ENCODE peak calls at places on chromosomes 3 and 15, in nine cellular contexts. One of them, this sample, is unnamed.

GRCh38 chr3:31952205-31952604 is 28.9 kb downstream of the OSBPL10 start:
- DNase-seq in breast epithelium: no peak
- DNase-seq in kidney epithelial cell: no peak
- DNase-seq in progenitor cell of endocrine pancreas: no peak
- DNase-seq in activated CD8-positive, alpha-beta T cell treated with anti-CD3 and anti-CD28 coated beads for 36 hours: no peak
- DNase-seq in AG04450: no peak
- DNase-seq in choroid plexus epithelial cell: no peak
- DNase-seq in neural progenitor cell: no peak
- DNase-seq in suprapubic skin: no peak
- DNase-seq in this sample: no peak

GRCh38 chr15:42137461-42138261 is 18.8 kb downstream of the PLA2G4F start:
- DNase-seq in breast epithelium: no peak
- DNase-seq in kidney epithelial cell: peak
- DNase-seq in progenitor cell of endocrine pancreas: no peak
- DNase-seq in activated CD8-positive, alpha-beta T cell treated with anti-CD3 and anti-CD28 coated beads for 36 hours: peak
- DNase-seq in AG04450: no peak
- DNase-seq in choroid plexus epithelial cell: peak
- DNase-seq in neural progenitor cell: peak
- DNase-seq in suprapubic skin: peak
- DNase-seq in this sample: peak

GRCh38 chr3:147411235-147411607 is 2.1 kb downstream of the ZIC1 start:
- DNase-seq in breast epithelium: no peak
- DNase-seq in kidney epithelial cell: no peak
- DNase-seq in progenitor cell of endocrine pancreas: no peak
- DNase-seq in activated CD8-positive, alpha-beta T cell treated with anti-CD3 and anti-CD28 coated beads for 36 hours: no peak
- DNase-seq in AG04450: no peak
- DNase-seq in choroid plexus epithelial cell: no peak
- DNase-seq in neural progenitor cell: peak
- DNase-seq in suprapubic skin: no peak
- DNase-seq in this sample: no peak

GRCh38 chr15:30924353-30924752 is 20.6 kb downstream of the FAN1 start:
- DNase-seq in breast epithelium: no peak
- DNase-seq in kidney epithelial cell: no peak
- DNase-seq in progenitor cell of endocrine pancreas: no peak
- DNase-seq in activated CD8-positive, alpha-beta T cell treated with anti-CD3 and anti-CD28 coated beads for 36 hours: no peak
- DNase-seq in AG04450: peak
- DNase-seq in choroid plexus epithelial cell: peak
- DNase-seq in neural progenitor cell: no peak
- DNase-seq in suprapubic skin: no peak
- DNase-seq in this sample: no peak

GRCh38 chr3:128320551-128321340 is 145.9 kb downstream of the DNAJB8 start:
- DNase-seq in breast epithelium: no peak
- DNase-seq in kidney epithelial cell: no peak
- DNase-seq in progenitor cell of endocrine pancreas: peak
- DNase-seq in activated CD8-positive, alpha-beta T cell treated with anti-CD3 and anti-CD28 coated beads for 36 hours: no peak
- DNase-seq in AG04450: no peak
- DNase-seq in choroid plexus epithelial cell: no peak
- DNase-seq in neural progenitor cell: no peak
- DNase-seq in suprapubic skin: peak
- DNase-seq in this sample: no peak

GRCh38 chr3:56942523-56942922 is 117.9 kb upstream of the SPATA12 start:
- DNase-seq in breast epithelium: no peak
- DNase-seq in kidney epithelial cell: no peak
- DNase-seq in progenitor cell of endocrine pancreas: no peak
- DNase-seq in activated CD8-positive, alpha-beta T cell treated with anti-CD3 and anti-CD28 coated beads for 36 hours: no peak
- DNase-seq in AG04450: no peak
- DNase-seq in choroid plexus epithelial cell: no peak
- DNase-seq in neural progenitor cell: no peak
- DNase-seq in suprapubic skin: no peak
- DNase-seq in this sample: no peak

GRCh38 chr3:135192929-135193328 is 397.9 kb downstream of the EPHB1 start:
- DNase-seq in breast epithelium: no peak
- DNase-seq in kidney epithelial cell: no peak
- DNase-seq in progenitor cell of endocrine pancreas: no peak
- DNase-seq in activated CD8-positive, alpha-beta T cell treated with anti-CD3 and anti-CD28 coated beads for 36 hours: no peak
- DNase-seq in AG04450: no peak
- DNase-seq in choroid plexus epithelial cell: no peak
- DNase-seq in neural progenitor cell: no peak
- DNase-seq in suprapubic skin: no peak
- DNase-seq in this sample: no peak

GRCh38 chr3:140942221-140943104 is 827 bp downstream of the SLC25A36 start:
- DNase-seq in breast epithelium: peak
- DNase-seq in kidney epithelial cell: no peak
- DNase-seq in progenitor cell of endocrine pancreas: peak
- DNase-seq in activated CD8-positive, alpha-beta T cell treated with anti-CD3 and anti-CD28 coated beads for 36 hours: peak
- DNase-seq in AG04450: no peak
- DNase-seq in choroid plexus epithelial cell: peak
- DNase-seq in neural progenitor cell: peak
- DNase-seq in suprapubic skin: peak
- DNase-seq in this sample: peak

GRCh38 chr15:25239471-25240345 is 199.1 kb downstream of the UBE3A start:
- DNase-seq in breast epithelium: no peak
- DNase-seq in kidney epithelial cell: no peak
- DNase-seq in progenitor cell of endocrine pancreas: no peak
- DNase-seq in activated CD8-positive, alpha-beta T cell treated with anti-CD3 and anti-CD28 coated beads for 36 hours: no peak
- DNase-seq in AG04450: no peak
- DNase-seq in choroid plexus epithelial cell: no peak
- DNase-seq in neural progenitor cell: no peak
- DNase-seq in suprapubic skin: peak
- DNase-seq in this sample: no peak

DNA sequence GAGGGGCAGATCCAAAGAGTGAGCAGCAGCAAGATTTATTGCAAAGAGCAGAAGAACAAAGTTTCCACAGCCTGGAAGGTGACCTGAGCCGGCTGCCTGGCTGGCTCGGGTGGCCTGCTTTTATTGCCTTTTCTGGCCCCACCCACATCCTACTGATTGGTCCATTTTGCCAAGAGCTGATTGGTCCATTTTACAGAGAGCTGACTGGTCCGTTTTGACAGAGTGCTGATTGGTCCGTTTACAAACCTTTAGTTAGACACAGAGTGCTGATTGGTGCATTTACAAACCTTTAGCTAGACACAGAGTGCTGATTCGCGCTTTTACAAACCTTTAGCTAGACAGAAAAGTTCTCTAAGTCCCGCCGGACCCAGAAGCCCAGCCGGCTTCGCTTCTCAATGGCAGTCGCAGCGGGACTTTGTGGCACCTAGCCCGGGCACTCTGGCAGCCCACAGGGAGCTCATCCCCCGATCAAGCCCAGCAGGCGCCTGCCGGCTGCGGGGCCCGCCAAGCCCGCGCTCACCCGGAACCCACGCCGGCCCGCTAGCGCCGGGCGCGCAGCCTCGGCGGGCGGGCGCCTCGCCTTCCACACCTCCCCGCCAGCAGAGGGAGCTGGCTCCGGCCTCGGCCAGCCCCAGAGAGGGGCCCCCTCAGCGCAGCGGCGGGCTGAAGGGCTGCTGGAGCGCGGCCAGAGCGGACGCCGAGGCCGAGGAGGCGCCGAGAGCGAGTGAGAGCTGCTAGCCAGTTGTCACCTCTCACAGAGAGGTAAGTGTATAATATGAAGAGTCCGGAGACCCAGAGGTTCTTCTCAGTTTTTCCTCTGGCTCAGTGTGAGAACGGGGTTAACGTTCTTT is 339.2 kb downstream of the CHL1 start:
- DNase-seq in breast epithelium: no peak
- DNase-seq in kidney epithelial cell: no peak
- DNase-seq in progenitor cell of endocrine pancreas: peak
- DNase-seq in activated CD8-positive, alpha-beta T cell treated with anti-CD3 and anti-CD28 coated beads for 36 hours: no peak
- DNase-seq in AG04450: no peak
- DNase-seq in choroid plexus epithelial cell: peak
- DNase-seq in neural progenitor cell: peak
- DNase-seq in suprapubic skin: no peak
- DNase-seq in this sample: no peak
- TF ChIP-seq CTCF in breast epithelium: peak
- TF ChIP-seq CTCF in kidney epithelial cell: peak
- TF ChIP-seq CTCF in progenitor cell of endocrine pancreas: peak
- TF ChIP-seq CTCF in activated CD8-positive, alpha-beta T cell treated with anti-CD3 and anti-CD28 coated beads for 36 hours: no peak
- TF ChIP-seq CTCF in AG04450: peak
- TF ChIP-seq CTCF in choroid plexus epithelial cell: no peak
- TF ChIP-seq CTCF in neural progenitor cell: peak
- TF ChIP-seq CTCF in suprapubic skin: no peak
- TF ChIP-seq CTCF in this sample: no peak

GRCh38 chr3:119812491-119813058 is 30.7 kb downstream of the NR1I2 start:
- DNase-seq in breast epithelium: no peak
- DNase-seq in kidney epithelial cell: no peak
- DNase-seq in progenitor cell of endocrine pancreas: no peak
- DNase-seq in activated CD8-positive, alpha-beta T cell treated with anti-CD3 and anti-CD28 coated beads for 36 hours: no peak
- DNase-seq in AG04450: no peak
- DNase-seq in choroid plexus epithelial cell: no peak
- DNase-seq in neural progenitor cell: no peak
- DNase-seq in suprapubic skin: no peak
- DNase-seq in this sample: no peak

GRCh38 chr3:119808843-119809242 is 26.9 kb downstream of the NR1I2 start:
- DNase-seq in breast epithelium: no peak
- DNase-seq in kidney epithelial cell: no peak
- DNase-seq in progenitor cell of endocrine pancreas: no peak
- DNase-seq in activated CD8-positive, alpha-beta T cell treated with anti-CD3 and anti-CD28 coated beads for 36 hours: no peak
- DNase-seq in AG04450: no peak
- DNase-seq in choroid plexus epithelial cell: no peak
- DNase-seq in neural progenitor cell: no peak
- DNase-seq in suprapubic skin: no peak
- DNase-seq in this sample: no peak

GRCh38 chr3:119809249-119810017 is 27.5 kb downstream of the NR1I2 start:
- DNase-seq in breast epithelium: no peak
- DNase-seq in kidney epithelial cell: no peak
- DNase-seq in progenitor cell of endocrine pancreas: no peak
- DNase-seq in activated CD8-positive, alpha-beta T cell treated with anti-CD3 and anti-CD28 coated beads for 36 hours: peak
- DNase-seq in AG04450: no peak
- DNase-seq in choroid plexus epithelial cell: no peak
- DNase-seq in neural progenitor cell: no peak
- DNase-seq in suprapubic skin: no peak
- DNase-seq in this sample: peak

GRCh38 chr3:119808244-119808643 is 26.3 kb downstream of the NR1I2 start:
- DNase-seq in breast epithelium: no peak
- DNase-seq in kidney epithelial cell: no peak
- DNase-seq in progenitor cell of endocrine pancreas: no peak
- DNase-seq in activated CD8-positive, alpha-beta T cell treated with anti-CD3 and anti-CD28 coated beads for 36 hours: no peak
- DNase-seq in AG04450: no peak
- DNase-seq in choroid plexus epithelial cell: no peak
- DNase-seq in neural progenitor cell: no peak
- DNase-seq in suprapubic skin: no peak
- DNase-seq in this sample: no peak

DNA sequence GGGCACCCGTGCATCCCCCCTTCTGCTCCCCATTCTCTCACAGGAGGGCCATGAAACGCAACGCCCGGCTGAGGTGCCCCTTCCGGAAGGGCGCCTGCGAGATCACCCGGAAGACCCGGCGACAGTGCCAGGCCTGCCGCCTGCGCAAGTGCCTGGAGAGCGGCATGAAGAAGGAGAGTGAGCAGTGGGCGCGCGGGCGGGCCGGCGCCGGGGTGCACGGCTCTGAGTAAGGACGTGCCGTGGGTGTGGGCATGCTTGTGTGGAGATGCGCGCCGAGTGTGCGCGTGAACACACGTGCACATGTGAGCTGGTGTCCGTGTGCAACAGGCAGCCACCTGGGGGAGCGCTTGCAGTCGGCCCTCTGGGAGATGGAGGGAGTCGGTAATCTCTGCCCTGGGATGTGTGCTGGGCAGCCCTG is 28.1 kb downstream of the NR1I2 start:
- DNase-seq in breast epithelium: peak
- DNase-seq in kidney epithelial cell: no peak
- DNase-seq in progenitor cell of endocrine pancreas: no peak
- DNase-seq in activated CD8-positive, alpha-beta T cell treated with anti-CD3 and anti-CD28 coated beads for 36 hours: peak
- DNase-seq in AG04450: no peak
- DNase-seq in choroid plexus epithelial cell: peak
- DNase-seq in neural progenitor cell: no peak
- DNase-seq in suprapubic skin: no peak
- DNase-seq in this sample: peak
- TF ChIP-seq CTCF in breast epithelium: no peak
- TF ChIP-seq CTCF in kidney epithelial cell: peak
- TF ChIP-seq CTCF in progenitor cell of endocrine pancreas: no peak
- TF ChIP-seq CTCF in activated CD8-positive, alpha-beta T cell treated with anti-CD3 and anti-CD28 coated beads for 36 hours: peak
- TF ChIP-seq CTCF in AG04450: peak
- TF ChIP-seq CTCF in choroid plexus epithelial cell: peak
- TF ChIP-seq CTCF in neural progenitor cell: no peak
- TF ChIP-seq CTCF in suprapubic skin: no peak
- TF ChIP-seq CTCF in this sample: peak

DNA sequence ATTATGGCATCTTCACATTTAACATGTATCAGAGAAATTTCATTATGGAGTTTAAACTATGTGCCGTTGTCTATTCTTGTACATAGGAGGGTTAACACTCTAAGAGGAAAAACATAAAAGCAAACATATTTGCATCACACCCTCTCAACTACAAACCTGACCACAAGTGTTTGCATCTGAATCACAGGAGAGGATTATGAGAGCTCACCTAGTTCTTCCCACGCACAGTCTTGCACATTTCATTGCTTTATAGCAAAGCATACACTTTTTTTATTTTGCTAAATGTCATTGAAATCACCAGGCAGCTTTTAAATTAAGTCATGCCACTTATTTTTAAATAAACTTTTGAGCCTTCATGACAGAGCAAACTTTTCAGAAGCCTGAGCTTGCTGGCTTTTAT is 12.5 kb downstream of the TRAT1 start:
- DNase-seq in breast epithelium: no peak
- DNase-seq in kidney epithelial cell: no peak
- DNase-seq in progenitor cell of endocrine pancreas: no peak
- DNase-seq in activated CD8-positive, alpha-beta T cell treated with anti-CD3 and anti-CD28 coated beads for 36 hours: peak
- DNase-seq in AG04450: no peak
- DNase-seq in choroid plexus epithelial cell: no peak
- DNase-seq in neural progenitor cell: no peak
- DNase-seq in suprapubic skin: no peak
- DNase-seq in this sample: no peak
- TF ChIP-seq CTCF in breast epithelium: no peak
- TF ChIP-seq CTCF in kidney epithelial cell: no peak
- TF ChIP-seq CTCF in progenitor cell of endocrine pancreas: no peak
- TF ChIP-seq CTCF in activated CD8-positive, alpha-beta T cell treated with anti-CD3 and anti-CD28 coated beads for 36 hours: no peak
- TF ChIP-seq CTCF in AG04450: no peak
- TF ChIP-seq CTCF in choroid plexus epithelial cell: no peak
- TF ChIP-seq CTCF in neural progenitor cell: no peak
- TF ChIP-seq CTCF in suprapubic skin: no peak
- TF ChIP-seq CTCF in this sample: no peak

GRCh38 chr3:49005998-49006397 is 1.2 kb upstream of the WDR6 start:
- DNase-seq in breast epithelium: no peak
- DNase-seq in kidney epithelial cell: no peak
- DNase-seq in progenitor cell of endocrine pancreas: no peak
- DNase-seq in activated CD8-positive, alpha-beta T cell treated with anti-CD3 and anti-CD28 coated beads for 36 hours: no peak
- DNase-seq in AG04450: no peak
- DNase-seq in choroid plexus epithelial cell: no peak
- DNase-seq in neural progenitor cell: no peak
- DNase-seq in suprapubic skin: no peak
- DNase-seq in this sample: no peak

GRCh38 chr3:49009391-49009790 is 2.2 kb downstream of the WDR6 start:
- DNase-seq in breast epithelium: no peak
- DNase-seq in kidney epithelial cell: no peak
- DNase-seq in progenitor cell of endocrine pancreas: no peak
- DNase-seq in activated CD8-positive, alpha-beta T cell treated with anti-CD3 and anti-CD28 coated beads for 36 hours: no peak
- DNase-seq in AG04450: no peak
- DNase-seq in choroid plexus epithelial cell: peak
- DNase-seq in neural progenitor cell: no peak
- DNase-seq in suprapubic skin: no peak
- DNase-seq in this sample: no peak

GRCh38 chr3:49007068-49007770 is at the start of gene WDR6:
- DNase-seq in breast epithelium: peak
- DNase-seq in kidney epithelial cell: peak
- DNase-seq in progenitor cell of endocrine pancreas: peak
- DNase-seq in activated CD8-positive, alpha-beta T cell treated with anti-CD3 and anti-CD28 coated beads for 36 hours: peak
- DNase-seq in AG04450: peak
- DNase-seq in choroid plexus epithelial cell: peak
- DNase-seq in neural progenitor cell: peak
- DNase-seq in suprapubic skin: peak
- DNase-seq in this sample: peak

GRCh38 chr3:49006591-49007067 is 562 bp upstream of the WDR6 start:
- DNase-seq in breast epithelium: no peak
- DNase-seq in kidney epithelial cell: no peak
- DNase-seq in progenitor cell of endocrine pancreas: no peak
- DNase-seq in activated CD8-positive, alpha-beta T cell treated with anti-CD3 and anti-CD28 coated beads for 36 hours: no peak
- DNase-seq in AG04450: no peak
- DNase-seq in choroid plexus epithelial cell: peak
- DNase-seq in neural progenitor cell: peak
- DNase-seq in suprapubic skin: no peak
- DNase-seq in this sample: no peak

GRCh38 chr3:49007771-49008528 is 759 bp downstream of the WDR6 start:
- DNase-seq in breast epithelium: peak
- DNase-seq in kidney epithelial cell: no peak
- DNase-seq in progenitor cell of endocrine pancreas: peak
- DNase-seq in activated CD8-positive, alpha-beta T cell treated with anti-CD3 and anti-CD28 coated beads for 36 hours: peak
- DNase-seq in AG04450: peak
- DNase-seq in choroid plexus epithelial cell: peak
- DNase-seq in neural progenitor cell: peak
- DNase-seq in suprapubic skin: peak
- DNase-seq in this sample: peak
- TF ChIP-seq CTCF in breast epithelium: no peak
- TF ChIP-seq CTCF in kidney epithelial cell: no peak
- TF ChIP-seq CTCF in progenitor cell of endocrine pancreas: no peak
- TF ChIP-seq CTCF in activated CD8-positive, alpha-beta T cell treated with anti-CD3 and anti-CD28 coated beads for 36 hours: no peak
- TF ChIP-seq CTCF in AG04450: no peak
- TF ChIP-seq CTCF in choroid plexus epithelial cell: no peak
- TF ChIP-seq CTCF in neural progenitor cell: no peak
- TF ChIP-seq CTCF in suprapubic skin: no peak
- TF ChIP-seq CTCF in this sample: no peak

This sample was measured in GM13977.